ENCODE peak calls at places on chromosomes 13 and 19, in nine cellular contexts. D, B, K, I, R, Q, E, O and N are unnamed samples.
A peak's percentile ranks its signal among the peaks of the same experiment; 100 is the strongest.

GRCh38 chr13:93180376-93180966 is 46.1 kb upstream of the GPC6 start:
- DNase-seq in K (no peak), O (no peak), Q (no peak), E (peak; percentile 1), I (no peak), B (peak; percentile 22), R (no peak), D (no peak), N (no peak)

GRCh38 chr19:45771331-45771933 is 2.4 kb upstream of the SIX5 start:
- DNase-seq in Q (no peak), I (no peak), D (no peak), E (no peak), R (peak; percentile 72), K (no peak), B (no peak), O (no peak), N (peak; percentile 55)

GRCh38 chr19:56942749-56943148 is 102.2 kb upstream of the PEG3 start:
- DNase-seq in O (no peak), Q (no peak), K (peak; percentile 26), D (no peak), I (no peak), R (peak; percentile 57), B (no peak), E (peak; percentile 14), N (no peak)

GRCh38 chr19:14089412-14089661 is 1.2 kb downstream of the SAMD1 start:
- DNase-seq in K (no peak), R (no peak), B (no peak), O (no peak), E (no peak), I (no peak), D (no peak), Q (no peak), N (no peak)

GRCh38 chr13:34437873-34438272 is 504.2 kb upstream of the NBEA start:
- DNase-seq in I (no peak), R (no peak), K (no peak), E (no peak), D (no peak), B (no peak), O (no peak), Q (no peak), N (no peak)

GRCh38 chr13:23570099-23570926 is at the start of gene TNFRSF19:
- DNase-seq in D (no peak), R (no peak), Q (no peak), B (peak; percentile 95), E (peak; percentile 77), I (no peak), K (no peak), O (no peak), N (no peak)

GRCh38 chr13:36154567-36155231 is 23.5 kb upstream of the DCLK1 start:
- DNase-seq in Q (no peak), K (no peak), B (peak; percentile 72), O (no peak), I (no peak), E (no peak), R (no peak), D (no peak), N (peak; percentile 69)

GRCh38 chr19:13149628-13150186 is 468 bp downstream of the STX10 start:
- DNase-seq in I (peak; percentile 36), E (peak; percentile 67), B (peak; percentile 65), D (peak; percentile 35), R (peak; percentile 85), K (peak; percentile 66), O (peak; percentile 32), Q (no peak), N (peak; percentile 72)

GRCh38 chr19:16078759-16079707 is 2.7 kb downstream of the TPM4 start:
- DNase-seq in B (peak; percentile 99), Q (no peak), E (peak; percentile 97), O (peak; percentile 48), R (peak; percentile 75), I (peak; percentile 32), D (peak; percentile 86), K (no peak), N (no peak)

GRCh38 chr13:36882829-36883390 is 37.1 kb downstream of the SMAD9 start:
- DNase-seq in K (no peak), B (no peak), D (no peak), R (no peak), Q (no peak), I (no peak), E (no peak), O (no peak), N (no peak)